ENCODE peak calls at places on chromosomes 3 and 15, in four cellular contexts. I is AG04450, M is right lobe of liver, Q is endodermal cell. Z is an unnamed sample. For H3K27me3, the result is how much of the 10 kb centered on the place peaks cover.

GRCh38 chr3:129535075-129535474 is 6.6 kb downstream of the RHO start:
- DNase-seq in I (no peak), M (no peak), Q (no peak), Z (no peak)

GRCh38 chr3:16807981-16808380 is 76.8 kb upstream of the PLCL2 start:
- DNase-seq in I (no peak), Q (no peak), M (no peak), Z (peak)

GRCh38 chr3:170808041-170808440 is 62.0 kb downstream of the RPL22L1 start:
- DNase-seq in M (no peak), I (no peak), Q (no peak), Z (no peak)

GRCh38 chr3:148466143-148466542 is 231.6 kb upstream of the AGTR1 start:
- DNase-seq in M (no peak), Q (peak), I (no peak), Z (no peak)

GRCh38 chr15:61228025-61228901 is 839 bp downstream of the RORA start:
- DNase-seq in M (peak), Q (peak), I (no peak), Z (no peak)

GRCh38 chr3:97485206-97485605 is 279.4 kb upstream of the ARL6 start:
- DNase-seq in M (no peak), I (no peak), Q (no peak), Z (no peak)

GRCh38 chr3:126607214-126607908 is 47.6 kb downstream of the TXNRD3 start:
- DNase-seq in M (no peak), Q (no peak), I (peak), Z (peak)

GRCh38 chr15:67037694-67038093 is 27.7 kb upstream of the SMAD3 start:
- DNase-seq in Q (no peak), I (no peak), M (no peak), Z (no peak)

GRCh38 chr3:169628567-169628966 is 34.9 kb downstream of the MECOM start:
- DNase-seq in I (no peak), Q (no peak), M (no peak), Z (no peak)

GRCh38 chr15:52858388-52859176 is 68.4 kb upstream of the ONECUT1 start:
- DNase-seq in M (no peak), I (no peak), Q (peak), Z (no peak)

GRCh38 chr3:40546811-40547210 is 22.1 kb downstream of the ZNF621 start:
- DNase-seq in I (peak), M (no peak), Q (no peak), Z (no peak)

GRCh38 chr3:33115024-33115768 is 1.4 kb downstream of the CRTAP start:
- DNase-seq in M (peak), I (peak), Q (peak), Z (peak)

GRCh38 chr3:192409203-192409837 is 318.0 kb downstream of the FGF12 start:
- DNase-seq in Q (peak), M (peak), I (no peak), Z (no peak)

GRCh38 chr3:111768571-111769100 is 90.4 kb upstream of the PHLDB2 start:
- DNase-seq in I (peak), Q (no peak), M (no peak), Z (peak)

GRCh38 chr3:72665701-72666443 is 182.4 kb downstream of the SHQ1 start:
- DNase-seq in M (no peak), I (no peak), Q (peak), Z (no peak)

GRCh38 chr15:58755956-58756355 is 6.4 kb upstream of the ADAM10 start:
- DNase-seq in M (no peak), I (no peak), Q (no peak), Z (no peak)

GRCh38 chr3:196914866-196915265 is 27.5 kb downstream of the NCBP2 start:
- DNase-seq in I (no peak), M (no peak), Q (peak), Z (no peak)

GRCh38 chr3:121883507-121883906 is 10.7 kb upstream of the SLC15A2 start:
- DNase-seq in M (no peak), Q (no peak), I (no peak), Z (no peak)

GRCh38 chr3:42688487-42689420 is 3.4 kb downstream of the KLHL40 start:
- DNase-seq in Q (no peak), I (no peak), M (no peak), Z (no peak)

GRCh38 chr3:157119369-157119951 is 40.5 kb downstream of the CCNL1 start:
- DNase-seq in M (peak), I (no peak), Q (no peak), Z (no peak)

GRCh38 chr3:19074257-19074938 is 73.9 kb upstream of the KCNH8 start:
- DNase-seq in I (no peak), M (no peak), Q (peak), Z (no peak)

GRCh38 chr3:169634618-169635236 is 28.8 kb downstream of the MECOM start:
- DNase-seq in Q (no peak), M (no peak), I (no peak), Z (no peak)

GRCh38 chr3:36774072-36774471 is 9.7 kb upstream of the DCLK3 start:
- DNase-seq in I (no peak), M (no peak), Q (no peak), Z (no peak)

GRCh38 chr3:111616417-111617105 is 21.4 kb upstream of the ZBED2 start:
- DNase-seq in I (no peak), M (no peak), Q (no peak), Z (no peak)

GRCh38 chr3:48125026-48125704 is 63.1 kb downstream of the CDC25A start:
- DNase-seq in M (no peak), I (peak), Q (peak), Z (no peak)

GRCh38 chr3:52144034-52144795 is 10.0 kb downstream of the POC1A start:
- DNase-seq in M (peak), Q (peak), I (peak), Z (no peak)

GRCh38 chr3:157442729-157443128 is 6.1 kb downstream of the PTX3 start:
- DNase-seq in Q (no peak), I (no peak), M (no peak), Z (no peak)

GRCh38 chr3:132284006-132284405 is 33.2 kb upstream of the ACP3 start:
- DNase-seq in M (no peak), I (no peak), Q (no peak), Z (no peak)

GRCh38 chr3:115512565-115513410 is 110.5 kb upstream of the GAP43 start:
- DNase-seq in Q (peak), I (no peak), M (peak), Z (no peak)

GRCh38 chr3:37301980-37302379 is 127.6 kb upstream of the LRRFIP2 start:
- DNase-seq in M (no peak), Q (no peak), I (no peak), Z (no peak)

GRCh38 chr3:197802505-197803459 is 11.7 kb downstream of the LRCH3 start:
- DNase-seq in I (no peak), M (no peak), Q (no peak), Z (no peak)

GRCh38 chr3:128768471-128768870 is 42.5 kb downstream of the RAB7A start:
- DNase-seq in I (no peak), M (no peak), Q (no peak), Z (no peak)

GRCh38 chr3:58293516-58293915 is 12.5 kb upstream of the RPP14 start:
- DNase-seq in I (no peak), Q (no peak), M (no peak), Z (no peak)

GRCh38 chr3:127964053-127964452 is 49.0 kb downstream of the KBTBD12 start:
- DNase-seq in Q (no peak), M (no peak), I (no peak), Z (no peak)

GRCh38 chr15:85764649-85765277 is 30.0 kb downstream of the KLHL25 start:
- DNase-seq in Q (no peak), M (no peak), I (no peak), Z (no peak)

GRCh38 chr3:140568131-140568530 is 109.7 kb upstream of the TRIM42 start:
- DNase-seq in Q (no peak), M (no peak), I (no peak), Z (no peak)

GRCh38 chr3:30342319-30343060 is 263.9 kb upstream of the TGFBR2 start:
- DNase-seq in Q (no peak), I (peak), M (no peak), Z (peak)

GRCh38 chr3:129063841-129064482 is 3.4 kb downstream of the GP9 start:
- DNase-seq in Q (peak), M (no peak), I (no peak), Z (no peak)

GRCh38 chr3:32467333-32468070 is 35.1 kb downstream of the CMTM6 start:
- DNase-seq in Q (peak), M (peak), I (no peak), Z (no peak)

GRCh38 chr15:77004189-77004588 is 9.3 kb downstream of the PSTPIP1 start:
- DNase-seq in Q (no peak), M (peak), I (no peak), Z (no peak)

GRCh38 chr15:62277816-62278394 is 112.8 kb upstream of the C2CD4B start:
- DNase-seq in M (no peak), Q (no peak), I (no peak), Z (no peak)
- TF ChIP-seq CTCF in M (peak), Q (peak), I (no peak), Z (no peak)

DNA sequence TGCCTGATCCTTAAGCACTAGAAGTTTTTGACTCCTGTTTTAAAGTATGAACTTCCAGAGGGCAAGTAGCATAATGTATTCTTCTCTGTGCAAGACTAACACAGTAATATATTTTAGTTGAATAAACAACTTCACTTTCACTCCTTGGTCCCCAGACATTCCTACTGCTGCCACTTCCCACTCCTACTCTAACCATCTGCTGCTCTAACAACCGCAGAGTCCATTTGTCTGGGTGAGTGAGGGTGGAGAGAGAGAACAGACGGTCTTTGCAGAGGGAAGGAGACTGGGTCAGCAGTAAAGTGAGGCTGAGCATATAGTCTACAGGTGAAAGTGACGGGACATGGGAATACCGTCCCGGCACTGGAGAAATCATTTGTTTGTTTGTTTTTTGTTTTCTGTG is 301.0 kb upstream of the SLCO3A1 start:
- DNase-seq in I (no peak), Q (no peak), M (no peak), Z (no peak)
- H3K27me3 ChIP-seq in I (under half), Q (under half), M (under half), Z (under half)

GRCh38 chr15:73856458-73857192 is 16.7 kb upstream of the TBC1D21 start:
- DNase-seq in M (no peak), Q (peak), I (no peak), Z (no peak)
- H3K4me3 ChIP-seq in M (no peak), Q (no peak), I (no peak), Z (no peak)

DNA sequence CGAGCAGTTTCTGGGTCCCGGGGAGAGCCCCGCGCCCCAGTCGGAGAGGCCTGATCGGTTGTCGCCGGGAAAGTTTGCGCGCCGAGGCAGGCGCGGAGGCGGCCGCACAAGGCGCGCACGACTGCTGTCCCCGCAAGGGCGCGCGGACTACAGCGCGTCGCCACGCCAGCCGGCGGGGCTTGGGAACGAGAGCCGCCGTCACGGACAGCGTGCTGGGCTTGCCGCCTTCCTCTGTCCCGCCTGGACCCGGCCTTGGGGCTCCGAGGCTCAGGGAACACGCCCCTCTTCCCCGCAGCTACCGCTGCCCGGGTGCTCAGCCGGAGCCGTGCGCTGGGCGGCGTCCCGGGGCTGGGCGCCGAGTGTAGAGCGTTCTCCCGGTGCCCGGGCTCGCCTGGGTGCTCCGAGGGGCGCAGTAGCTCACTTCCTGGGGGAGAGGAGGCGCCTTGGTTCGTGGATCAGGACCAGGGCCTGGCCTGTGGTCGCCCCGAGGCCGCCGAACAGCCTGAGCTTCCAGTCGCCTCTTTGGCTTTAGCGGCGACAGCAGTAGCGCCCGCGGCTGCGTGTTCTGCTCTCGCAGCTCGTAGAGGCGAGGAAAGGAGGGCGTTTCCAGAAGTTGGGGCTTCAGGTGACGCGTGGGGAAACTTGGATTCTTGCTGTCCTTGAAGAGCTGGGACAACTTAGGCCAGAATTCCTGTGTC is 226.6 kb upstream of the C2CD4B start:
- DNase-seq in M (peak), Q (peak), I (no peak), Z (no peak)
- TF ChIP-seq CTCF in M (no peak), Q (no peak), I (peak), Z (peak)

DNA sequence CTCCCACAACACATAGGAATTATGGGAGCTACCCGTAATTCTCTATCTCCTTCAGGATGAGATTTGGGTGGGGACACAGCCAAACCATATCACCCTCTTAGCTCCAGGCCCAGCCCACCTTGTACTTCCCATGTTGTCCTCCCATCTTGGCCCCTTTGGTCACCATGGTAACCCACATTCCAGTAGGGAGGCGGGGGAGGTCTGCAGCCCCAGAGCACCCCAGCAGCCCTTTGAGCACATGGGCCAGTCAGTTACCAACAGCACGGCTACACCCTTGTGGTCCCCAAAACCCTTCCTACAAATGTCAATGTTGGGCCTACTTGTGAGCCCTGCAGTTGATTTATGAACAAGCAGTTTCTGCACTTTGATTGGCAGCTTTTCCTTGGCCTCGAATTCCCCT is 84.5 kb downstream of the LRRK1 start:
- DNase-seq in I (no peak), Q (peak), M (no peak), Z (no peak)
- H3K27me3 ChIP-seq in I (under half), Q (under half), M (under half), Z (under half)

GRCh38 chr3:166265153-166265552 is 427.9 kb upstream of the BCHE start:
- DNase-seq in M (no peak), I (no peak), Q (no peak), Z (no peak)
- H3K4me3 ChIP-seq in M (no peak), I (no peak), Q (no peak), Z (no peak)

DNA sequence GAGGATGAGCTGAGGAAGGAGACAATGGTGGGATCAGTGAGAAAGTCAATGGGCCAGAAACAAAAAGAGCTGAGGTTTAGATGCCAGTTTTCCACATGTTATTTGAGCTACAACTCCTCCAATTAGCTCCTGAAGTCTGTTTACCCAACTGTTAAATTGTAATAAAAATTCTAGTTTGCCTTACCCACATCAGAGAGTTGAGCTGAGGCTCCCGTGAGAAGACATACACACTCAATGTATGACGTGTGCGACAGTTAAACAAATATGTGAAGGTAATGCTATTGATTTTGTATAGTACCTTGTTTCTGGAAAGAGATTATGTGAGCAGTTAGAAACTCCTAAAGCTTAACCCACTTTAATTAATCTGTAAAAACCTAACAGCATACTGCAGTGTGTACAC is 318.1 kb upstream of the GRM7 start:
- DNase-seq in I (no peak), Q (no peak), M (no peak), Z (no peak)
- TF ChIP-seq CTCF in I (no peak), Q (no peak), M (no peak), Z (no peak)

DNA sequence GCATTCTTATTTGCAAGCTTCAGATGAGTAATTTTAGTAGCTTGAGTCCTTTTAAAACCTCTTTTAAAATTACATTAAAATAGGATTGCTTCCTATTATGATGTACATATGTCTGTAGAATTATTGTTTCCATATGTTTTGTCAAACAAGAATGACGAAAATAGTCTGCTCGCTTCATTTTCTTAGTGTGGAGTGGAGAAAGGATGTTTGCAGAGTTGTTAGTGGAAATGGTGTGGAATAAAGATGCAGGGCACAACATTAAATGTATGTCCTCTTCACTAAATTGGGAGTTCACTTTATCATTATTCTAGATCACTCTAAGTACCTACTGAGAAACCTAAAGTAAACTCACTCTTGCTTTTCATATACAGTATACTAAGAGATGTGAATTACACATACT is 59.5 kb downstream of the CMSS1 start:
- DNase-seq in Q (no peak), M (no peak), I (no peak), Z (no peak)
- H3K27me3 ChIP-seq in Q (under half), M (under half), I (under half), Z (under half)

DNA sequence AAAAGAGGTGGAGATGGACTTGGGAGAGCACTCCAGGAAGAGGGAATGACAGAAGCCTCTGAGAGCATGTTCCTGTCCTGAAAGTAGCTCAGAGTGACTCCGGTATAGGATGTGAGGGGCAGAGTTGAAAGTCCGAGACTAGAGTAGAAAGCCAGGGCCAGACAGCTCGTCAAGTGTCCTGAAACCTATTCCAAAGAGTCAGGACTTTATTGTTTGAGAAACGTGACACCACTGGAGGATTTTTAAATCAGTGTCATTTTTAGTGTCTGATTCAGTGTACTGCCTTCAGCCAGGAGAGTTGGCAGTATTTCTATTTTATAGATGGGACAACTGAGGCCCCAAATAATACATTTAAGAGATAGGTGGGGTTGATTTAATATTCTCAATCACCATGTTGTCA is 1.6 kb upstream of the RBMS3 start:
- DNase-seq in Q (no peak), M (no peak), I (no peak), Z (no peak)
- H3K4me3 ChIP-seq in Q (no peak), M (no peak), I (peak), Z (no peak)

GRCh38 chr3:119611664-119612063 is 14.0 kb downstream of the PLA1A start:
- DNase-seq in I (no peak), Q (no peak), M (no peak), Z (no peak)

GRCh38 chr3:119613872-119614271 is 16.2 kb downstream of the PLA1A start:
- DNase-seq in M (no peak), I (no peak), Q (no peak), Z (no peak)

GRCh38 chr3:119616056-119616455 is 18.4 kb downstream of the PLA1A start:
- DNase-seq in M (no peak), Q (no peak), I (no peak), Z (no peak)

GRCh38 chr3:119609301-119609700 is 11.6 kb downstream of the PLA1A start:
- DNase-seq in Q (peak), M (no peak), I (no peak), Z (no peak)

DNA sequence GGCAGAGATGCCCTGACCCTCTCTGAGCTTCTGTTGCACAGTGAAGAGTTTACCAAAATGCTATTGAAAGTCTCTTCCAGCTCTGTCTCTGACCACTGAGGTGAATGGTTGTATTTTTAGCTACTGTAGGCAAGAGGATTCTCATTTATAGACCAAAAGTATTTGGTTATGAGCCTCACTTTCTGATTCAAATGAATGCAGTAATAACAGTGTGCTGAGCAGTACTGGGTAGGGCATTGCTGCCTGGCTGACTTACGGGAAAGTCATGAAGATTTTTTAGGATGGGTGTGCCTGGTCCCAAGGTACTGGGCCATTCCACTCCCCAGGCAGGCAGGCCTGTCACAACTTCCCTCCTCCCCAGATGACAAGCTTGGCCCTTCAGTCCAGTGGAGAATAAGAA is 15.5 kb downstream of the PLA1A start:
- DNase-seq in M (no peak), I (no peak), Q (no peak), Z (no peak)
- TF ChIP-seq CTCF in M (no peak), I (no peak), Q (no peak), Z (no peak)

Z was measured in BJ.